ENCODE peak calls at places on chromosomes 16 and 17, in nine cellular contexts. X is A673; Z is A549; U is MM.1S; W is heart right ventricle; D is CD8-positive, alpha-beta T cell; F is ovary; K is heart left ventricle; I is spleen. E is an unnamed sample.

GRCh38 chr16:4402439-4403132 is 13.8 kb downstream of the CORO7 start:
- DNase-seq in X (peak; percentile 84), Z (peak; percentile 72), U (no peak), W (peak; percentile 79), D (peak; percentile 50), F (peak; percentile 92), K (peak; percentile 81), I (peak; percentile 94), E (peak; percentile 94)

GRCh38 chr17:8371786-8372185 is 4.7 kb downstream of the KRABD2 start:
- DNase-seq in X (no peak), Z (no peak), U (no peak), W (no peak), D (no peak), F (no peak), K (peak; percentile 28), I (no peak), E (no peak)

GRCh38 chr17:8041980-8042379 is 3.1 kb downstream of the ALOX15B start:
- DNase-seq in X (peak; percentile 54), Z (no peak), U (no peak), W (no peak), D (no peak), F (no peak), K (no peak), I (no peak), E (no peak)

GRCh38 chr16:3530371-3530914 is 29.6 kb downstream of the CLUAP1 start:
- DNase-seq in X (no peak), Z (peak; percentile 60), U (no peak), W (no peak), D (no peak), F (no peak), K (no peak), I (no peak), E (no peak)

GRCh38 chr17:39529455-39529854 is 68.2 kb downstream of the CDK12 start:
- DNase-seq in X (no peak), Z (no peak), U (no peak), W (no peak), D (no peak), F (no peak), K (no peak), I (no peak), E (no peak)

GRCh38 chr16:86665929-86666328 is 87.6 kb downstream of the FOXL1 start:
- DNase-seq in X (no peak), Z (no peak), U (no peak), W (no peak), D (no peak), F (no peak), K (no peak), I (no peak), E (no peak)

GRCh38 chr17:81727324-81728031 is 15.4 kb downstream of the SLC25A10 start:
- DNase-seq in X (no peak), Z (no peak), U (no peak), W (no peak), D (no peak), F (no peak), K (no peak), I (no peak), E (no peak)

GRCh38 chr16:21233521-21234150 is at the start of gene ANKS4B:
- DNase-seq in X (no peak), Z (peak; percentile 26), U (no peak), W (no peak), D (no peak), F (no peak), K (no peak), I (no peak), E (no peak)

GRCh38 chr16:23407436-23408125 is 45.4 kb downstream of the COG7 start:
- DNase-seq in X (peak; percentile 24), Z (no peak), U (no peak), W (no peak), D (no peak), F (no peak), K (no peak), I (peak; percentile 17), E (no peak)

GRCh38 chr16:4521971-4522623 is 16.5 kb downstream of the CDIP1 start:
- DNase-seq in X (peak; percentile 81), Z (no peak), U (no peak), W (no peak), D (no peak), F (peak; percentile 52), K (no peak), I (peak; percentile 56), E (no peak)

GRCh38 chr17:8448310-8448709 is 12.6 kb downstream of the NDEL1 start:
- DNase-seq in X (no peak), Z (no peak), U (no peak), W (no peak), D (no peak), F (no peak), K (no peak), I (no peak), E (no peak)

GRCh38 chr16:84739349-84740124 is 39.7 kb downstream of the USP10 start:
- DNase-seq in X (no peak), Z (no peak), U (no peak), W (no peak), D (no peak), F (no peak), K (no peak), I (no peak), E (no peak)
- H3K4me1 ChIP-seq in X (peaks cover 63% of the 10 kb centered on the region), Z (peaks cover 68% of the 10 kb centered on the region), U (no peaks in the 10 kb centered on the region), W (peaks cover 68% of the 10 kb centered on the region), D (peaks cover 23% of the 10 kb centered on the region), F (peaks cover 7% of the 10 kb centered on the region), K (peaks cover 67% of the 10 kb centered on the region), I (peaks cover 70% of the 10 kb centered on the region), E (peaks cover 32% of the 10 kb centered on the region)

DNA sequence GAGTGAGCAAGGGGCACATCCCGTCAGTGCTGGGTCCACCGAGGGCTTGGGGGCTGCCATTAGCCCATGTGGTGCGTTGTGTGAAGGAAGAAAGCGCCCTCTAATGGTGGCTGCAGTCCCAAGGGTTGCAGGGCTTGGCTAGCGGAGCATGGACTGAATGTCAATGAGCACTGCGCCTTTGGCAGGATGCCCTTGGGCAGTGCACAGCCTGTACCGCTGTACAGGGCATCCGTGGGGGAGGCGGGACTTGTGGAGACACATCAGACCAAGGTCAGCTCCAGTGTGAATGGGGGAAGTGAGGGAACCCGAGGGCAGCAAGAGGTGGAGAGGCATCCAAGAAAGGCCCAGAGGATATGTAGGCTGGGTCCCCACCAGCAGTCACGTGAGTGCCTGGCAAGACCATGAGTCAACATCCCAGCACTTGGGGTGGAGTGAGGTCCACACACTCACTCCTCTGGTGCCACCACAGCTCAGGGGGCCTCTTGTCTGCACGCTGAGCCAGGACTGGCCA is 75.5 kb upstream of the MED9 start:
- DNase-seq in X (peak; percentile 30), Z (peak; percentile 50), U (no peak), W (no peak), D (no peak), F (no peak), K (no peak), I (no peak), E (no peak)
- TF ChIP-seq CTCF in X (peak; percentile 53), Z (no peak), U (peak; percentile 17), W (peak; percentile 15), D (no peak), F (no peak), K (peak; percentile 5), I (no peak), E (no peak)

GRCh38 chr16:85172465-85173071 is 60.3 kb upstream of the CIBAR2 start:
- DNase-seq in X (peak; percentile 77), Z (peak; percentile 62), U (no peak), W (no peak), D (no peak), F (no peak), K (no peak), I (no peak), E (peak; percentile 74)
- H3K4me1 ChIP-seq in X (peaks cover 76% of the 10 kb centered on the region), Z (peaks cover 56% of the 10 kb centered on the region), U (no peaks in the 10 kb centered on the region), W (peaks cover 84% of the 10 kb centered on the region), D (no peaks in the 10 kb centered on the region), F (peaks cover 36% of the 10 kb centered on the region), K (peaks cover 66% of the 10 kb centered on the region), I (peaks cover 94% of the 10 kb centered on the region), E (peaks cover 44% of the 10 kb centered on the region)

GRCh38 chr16:81350306-81350615 is 35.5 kb downstream of the GAN start:
- DNase-seq in X (no peak), Z (peak; percentile 14), U (no peak), W (no peak), D (no peak), F (no peak), K (no peak), I (no peak), E (no peak)
- TF ChIP-seq CTCF in X (peak; percentile 48), Z (no peak), U (no peak), W (no peak), D (no peak), F (no peak), K (no peak), I (no peak), E (no peak)

E was measured in kidney.